ENCODE peak calls at places on chromosome 22, in five cellular contexts. One of them, this sample, is unnamed.

GRCh38 chr22:23402275-23403151 is 177.6 kb downstream of the IGLL1 start:
- DNase-seq in foreskin keratinocyte: peak
- DNase-seq in WTC11: peak
- DNase-seq in dorsolateral prefrontal cortex: no peak
- DNase-seq in HFF-Myc: no peak
- DNase-seq in this sample: peak

GRCh38 chr22:19714320-19715252 is at the start of gene SEPTIN5:
- DNase-seq in HFF-Myc: no peak
- DNase-seq in dorsolateral prefrontal cortex: no peak
- DNase-seq in foreskin keratinocyte: no peak
- DNase-seq in WTC11: no peak
- DNase-seq in this sample: no peak

GRCh38 chr22:31291716-31292644 is at the start of gene PIK3IP1:
- DNase-seq in HFF-Myc: no peak
- DNase-seq in foreskin keratinocyte: peak
- DNase-seq in dorsolateral prefrontal cortex: peak
- DNase-seq in WTC11: peak
- DNase-seq in this sample: peak

GRCh38 chr22:37211075-37211852 is 1.0 kb downstream of the SSTR3 start:
- DNase-seq in foreskin keratinocyte: no peak
- DNase-seq in HFF-Myc: no peak
- DNase-seq in WTC11: no peak
- DNase-seq in dorsolateral prefrontal cortex: peak
- DNase-seq in this sample: no peak

GRCh38 chr22:37664249-37665101 is 6.0 kb downstream of the PDXP start:
- DNase-seq in HFF-Myc: no peak
- DNase-seq in foreskin keratinocyte: no peak
- DNase-seq in dorsolateral prefrontal cortex: peak
- DNase-seq in WTC11: no peak
- DNase-seq in this sample: no peak

GRCh38 chr22:44731357-44731970 is 20.9 kb upstream of the ARHGAP8 start:
- DNase-seq in HFF-Myc: no peak
- DNase-seq in WTC11: no peak
- DNase-seq in dorsolateral prefrontal cortex: no peak
- DNase-seq in foreskin keratinocyte: no peak
- DNase-seq in this sample: no peak

GRCh38 chr22:32204856-32205722 is at the start of gene RFPL2:
- DNase-seq in dorsolateral prefrontal cortex: peak
- DNase-seq in foreskin keratinocyte: peak
- DNase-seq in WTC11: peak
- DNase-seq in HFF-Myc: no peak
- DNase-seq in this sample: peak

GRCh38 chr22:46661221-46661851 is 41.1 kb downstream of the GRAMD4 start:
- DNase-seq in foreskin keratinocyte: peak
- DNase-seq in WTC11: no peak
- DNase-seq in HFF-Myc: no peak
- DNase-seq in dorsolateral prefrontal cortex: peak
- DNase-seq in this sample: peak

GRCh38 chr22:44892803-44893730 is 116.7 kb downstream of the PHF21B start:
- DNase-seq in dorsolateral prefrontal cortex: no peak
- DNase-seq in foreskin keratinocyte: no peak
- DNase-seq in HFF-Myc: no peak
- DNase-seq in WTC11: no peak
- DNase-seq in this sample: no peak

GRCh38 chr22:31944700-31945477 is 554 bp downstream of the YWHAH start:
- DNase-seq in HFF-Myc: no peak
- DNase-seq in dorsolateral prefrontal cortex: no peak
- DNase-seq in WTC11: peak
- DNase-seq in foreskin keratinocyte: no peak
- DNase-seq in this sample: peak

GRCh38 chr22:31122532-31123291 is at the start of gene INPP5J:
- DNase-seq in HFF-Myc: no peak
- DNase-seq in dorsolateral prefrontal cortex: peak
- DNase-seq in foreskin keratinocyte: no peak
- DNase-seq in WTC11: peak
- DNase-seq in this sample: peak

GRCh38 chr22:23715811-23716355 is 25.1 kb downstream of the RGL4 start:
- DNase-seq in WTC11: no peak
- DNase-seq in HFF-Myc: no peak
- DNase-seq in dorsolateral prefrontal cortex: no peak
- DNase-seq in foreskin keratinocyte: no peak
- DNase-seq in this sample: no peak

DNA sequence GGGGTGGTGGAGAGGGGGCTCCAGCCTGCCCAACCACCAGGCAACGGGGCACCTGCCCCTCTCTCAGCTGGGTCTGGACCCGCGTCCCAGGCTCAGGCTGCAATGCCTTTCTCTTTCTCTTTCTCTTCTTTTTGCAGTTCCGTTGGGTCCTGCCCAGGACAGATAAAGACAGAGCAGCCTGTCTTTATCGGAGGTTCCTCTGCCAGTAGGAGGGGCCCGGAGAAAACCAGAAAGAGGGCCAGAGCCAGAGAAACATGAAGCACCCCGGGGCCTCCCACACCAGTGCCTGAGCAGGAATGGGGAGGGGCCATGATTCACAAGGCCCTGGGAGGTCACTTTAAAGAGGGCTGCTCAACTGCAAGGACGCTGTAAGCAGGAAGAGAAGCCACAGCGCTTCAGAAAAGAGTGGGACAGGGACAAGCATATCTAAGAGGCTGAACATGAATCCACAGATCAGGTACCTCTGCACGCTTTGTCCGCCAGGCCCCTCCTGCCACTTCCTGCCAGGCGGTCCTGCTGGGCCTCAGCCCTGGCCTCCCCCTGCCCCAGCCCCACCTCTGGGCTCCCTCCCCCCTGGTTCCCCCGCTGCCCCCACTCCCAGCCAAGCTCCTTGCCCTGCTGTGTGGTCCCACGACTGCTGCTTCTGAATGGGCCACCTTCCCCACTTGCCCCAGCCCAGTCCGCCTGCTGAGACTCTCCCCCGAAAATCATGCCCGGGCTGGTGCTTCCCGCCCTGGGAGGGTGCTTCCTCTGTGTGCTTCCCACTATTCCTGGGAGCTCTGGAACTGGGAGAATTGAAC is at the start of gene APOBEC3C:
- DNase-seq in foreskin keratinocyte: peak
- DNase-seq in dorsolateral prefrontal cortex: no peak
- DNase-seq in HFF-Myc: peak
- DNase-seq in WTC11: peak
- DNase-seq in this sample: peak
- TF ChIP-seq CTCF in foreskin keratinocyte: peak
- TF ChIP-seq CTCF in dorsolateral prefrontal cortex: no peak
- TF ChIP-seq CTCF in HFF-Myc: no peak
- TF ChIP-seq CTCF in WTC11: no peak
- TF ChIP-seq CTCF in this sample: no peak

DNA sequence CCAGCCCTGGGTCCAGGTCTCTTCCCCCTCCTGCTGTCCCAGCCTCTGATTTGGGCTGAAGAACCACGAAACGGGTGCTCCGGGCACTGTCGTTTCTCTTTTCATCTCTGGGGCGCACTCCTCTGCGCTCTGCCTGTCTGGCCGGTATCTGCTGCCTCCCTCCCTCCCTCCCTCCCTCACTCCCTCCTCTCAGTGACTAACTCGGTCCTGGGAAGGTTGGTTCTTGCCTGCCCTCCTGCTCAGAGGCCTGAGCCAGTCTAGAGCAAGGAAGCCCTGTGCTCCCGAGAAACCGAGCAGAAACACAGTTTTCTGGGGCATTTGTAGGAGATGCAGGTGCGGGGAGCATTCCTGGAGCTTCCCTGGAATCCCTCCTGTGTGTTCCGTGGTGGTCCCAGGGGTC is 1235.2 kb downstream of the BRD1 start:
- DNase-seq in dorsolateral prefrontal cortex: no peak
- DNase-seq in foreskin keratinocyte: no peak
- DNase-seq in HFF-Myc: no peak
- DNase-seq in WTC11: no peak
- DNase-seq in this sample: no peak
- TF ChIP-seq CTCF in dorsolateral prefrontal cortex: no peak
- TF ChIP-seq CTCF in foreskin keratinocyte: no peak
- TF ChIP-seq CTCF in HFF-Myc: no peak
- TF ChIP-seq CTCF in WTC11: no peak
- TF ChIP-seq CTCF in this sample: no peak

GRCh38 chr22:50456466-50457234 is 18.2 kb downstream of the SBF1 start:
- DNase-seq in foreskin keratinocyte: no peak
- DNase-seq in WTC11: peak
- DNase-seq in HFF-Myc: no peak
- DNase-seq in dorsolateral prefrontal cortex: no peak
- DNase-seq in this sample: no peak
- TF ChIP-seq CTCF in foreskin keratinocyte: peak
- TF ChIP-seq CTCF in WTC11: no peak
- TF ChIP-seq CTCF in HFF-Myc: peak
- TF ChIP-seq CTCF in dorsolateral prefrontal cortex: no peak
- TF ChIP-seq CTCF in this sample: peak

GRCh38 chr22:43426816-43427215 is 15.0 kb downstream of the MPPED1 start:
- DNase-seq in foreskin keratinocyte: no peak
- DNase-seq in dorsolateral prefrontal cortex: no peak
- DNase-seq in HFF-Myc: no peak
- DNase-seq in WTC11: no peak
- DNase-seq in this sample: no peak

GRCh38 chr22:43428005-43428485 is 16.2 kb downstream of the MPPED1 start:
- DNase-seq in foreskin keratinocyte: no peak
- DNase-seq in HFF-Myc: no peak
- DNase-seq in dorsolateral prefrontal cortex: no peak
- DNase-seq in WTC11: no peak
- DNase-seq in this sample: no peak

GRCh38 chr22:43429426-43429825 is 17.6 kb downstream of the MPPED1 start:
- DNase-seq in foreskin keratinocyte: no peak
- DNase-seq in WTC11: no peak
- DNase-seq in dorsolateral prefrontal cortex: no peak
- DNase-seq in HFF-Myc: no peak
- DNase-seq in this sample: no peak

GRCh38 chr22:43425976-43426785 is 14.4 kb downstream of the MPPED1 start:
- DNase-seq in HFF-Myc: no peak
- DNase-seq in dorsolateral prefrontal cortex: no peak
- DNase-seq in WTC11: no peak
- DNase-seq in foreskin keratinocyte: no peak
- DNase-seq in this sample: no peak

DNA sequence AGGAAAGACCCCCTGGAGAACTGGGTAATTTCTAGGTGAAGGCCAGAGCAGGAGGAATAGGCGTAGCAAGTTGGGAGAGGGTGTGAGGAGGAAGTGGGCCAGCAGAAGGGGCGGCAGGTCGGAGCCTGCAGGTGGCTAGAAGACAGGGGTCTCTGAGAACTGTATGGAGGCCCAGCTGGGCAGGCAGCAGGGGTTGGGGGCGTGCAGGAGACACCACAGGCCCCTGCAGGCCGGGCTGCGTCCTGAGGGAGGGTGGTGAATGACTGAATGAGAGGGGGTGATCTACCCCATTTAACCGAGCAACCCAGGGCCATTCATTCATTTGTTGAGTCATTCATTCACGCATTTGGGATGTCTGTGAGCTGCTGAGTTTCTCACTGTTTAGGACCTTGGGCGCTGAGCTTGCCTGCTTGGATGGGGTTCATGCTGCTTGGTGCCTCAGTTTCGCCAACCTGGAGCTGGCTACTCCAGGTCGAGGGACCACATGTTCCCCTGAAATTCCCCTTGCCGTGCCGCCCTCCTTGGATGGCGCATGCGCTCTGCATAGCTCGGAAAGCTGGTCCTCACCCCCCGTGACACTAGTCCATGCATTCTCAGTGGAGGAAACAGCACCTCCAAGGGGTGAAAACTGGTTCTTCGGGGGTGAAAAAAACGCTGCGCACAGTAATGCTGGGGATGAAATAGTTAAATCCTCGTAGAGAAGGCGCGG is 15.6 kb downstream of the MPPED1 start:
- DNase-seq in dorsolateral prefrontal cortex: no peak
- DNase-seq in HFF-Myc: no peak
- DNase-seq in foreskin keratinocyte: no peak
- DNase-seq in WTC11: no peak
- DNase-seq in this sample: no peak
- TF ChIP-seq CTCF in dorsolateral prefrontal cortex: no peak
- TF ChIP-seq CTCF in HFF-Myc: no peak
- TF ChIP-seq CTCF in foreskin keratinocyte: no peak
- TF ChIP-seq CTCF in WTC11: no peak
- TF ChIP-seq CTCF in this sample: no peak

DNA sequence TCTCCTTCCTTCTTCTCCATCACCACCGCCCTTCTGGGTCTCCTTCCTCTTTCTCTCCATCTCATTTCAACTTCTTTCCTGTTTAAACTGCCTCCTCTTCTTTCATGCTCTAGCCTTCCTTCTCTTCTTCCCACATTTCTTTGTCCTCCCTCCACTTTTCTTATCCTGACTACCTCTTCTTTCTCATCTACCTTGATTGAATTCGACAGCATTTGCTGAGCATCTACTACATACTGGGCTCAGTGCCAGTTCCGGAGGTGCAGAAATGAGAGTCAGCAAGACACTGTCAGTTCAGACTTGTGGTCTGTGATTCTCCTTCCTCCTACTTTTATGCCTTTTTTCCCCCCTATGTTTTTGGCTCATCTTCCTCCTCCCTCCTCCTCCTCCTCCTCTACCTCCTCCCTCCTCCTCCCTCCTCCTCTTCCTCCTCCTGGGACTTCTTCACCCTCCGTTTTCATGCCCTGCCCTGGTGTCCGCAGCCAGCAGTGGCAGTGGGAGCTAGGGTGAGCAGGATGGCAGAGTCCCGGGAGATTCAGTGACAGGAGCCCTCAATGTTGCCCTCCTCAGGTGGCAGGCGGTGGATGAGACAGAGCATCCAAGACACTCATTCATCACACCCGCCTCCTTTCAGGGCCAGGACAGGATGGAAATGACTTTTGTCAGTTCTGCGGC is 146.0 kb upstream of the SEZ6L start:
- DNase-seq in dorsolateral prefrontal cortex: no peak
- DNase-seq in foreskin keratinocyte: no peak
- DNase-seq in HFF-Myc: no peak
- DNase-seq in WTC11: peak
- DNase-seq in this sample: no peak
- TF ChIP-seq CTCF in dorsolateral prefrontal cortex: no peak
- TF ChIP-seq CTCF in foreskin keratinocyte: no peak
- TF ChIP-seq CTCF in HFF-Myc: no peak
- TF ChIP-seq CTCF in WTC11: no peak
- TF ChIP-seq CTCF in this sample: no peak

This sample was measured in RWPE1.